ENCODE peak calls at places on chromosomes 13 and 19, in seven cellular contexts. E is activated naive CD4-positive, alpha-beta T cell treated with anti-CD3 and anti-CD28 coated beads, Interleukin-2, amount 50 U/mL, for 72 hours; W is endodermal cell; C is stimulated activated CD4-positive, alpha-beta T cell treated with anti-CD3 and anti-CD28 coated beads, TNF-alpha, amount 100 ng/mL, for 4 hours; M is stimulated activated naive B cell treated with anti-CD40 and anti-IgM and Interleukin-4, amounts not matched to agents 10 μg/mL and 1 μg/mL and 100 μg/mL, for 72 hours; L is neural progenitor cell; I is Karpas-422. D is an unnamed sample.

GRCh38 chr19:8352134-8352827 is 9.2 kb upstream of the KANK3 start:
- DNase-seq in C (no peak), M (no peak), W (no peak), E (no peak), L (peak), I (no peak), D (no peak)

GRCh38 chr19:18866800-18867123 is 29.2 kb downstream of the CERS1 start:
- DNase-seq in W (no peak), E (no peak), I (no peak), M (no peak), L (no peak), C (no peak), D (no peak)

GRCh38 chr13:66618702-66619101 is 611.4 kb downstream of the PCDH9 start:
- DNase-seq in W (no peak), M (no peak), L (peak), C (no peak), I (peak), E (no peak), D (peak)

GRCh38 chr13:95536629-95537241 is 15.8 kb upstream of the CLDN10 start:
- DNase-seq in L (no peak), W (no peak), E (no peak), I (peak), M (no peak), C (no peak), D (peak)

GRCh38 chr13:94415484-94415883 is 64.0 kb downstream of the DCT start:
- DNase-seq in C (no peak), M (no peak), E (no peak), I (no peak), W (no peak), L (peak), D (peak)

GRCh38 chr13:76828316-76828741 is 57.9 kb downstream of the KCTD12 start:
- DNase-seq in E (peak), W (no peak), C (no peak), L (no peak), M (no peak), I (no peak), D (no peak)

GRCh38 chr13:26605845-26606244 is 48.4 kb downstream of the WASF3 start:
- DNase-seq in C (no peak), M (no peak), L (peak), I (peak), W (peak), E (no peak), D (peak)

GRCh38 chr13:50941146-50941545 is 31.6 kb downstream of the RNASEH2B start:
- DNase-seq in M (no peak), C (no peak), I (no peak), L (no peak), E (no peak), W (no peak), D (peak)

D was measured in NCI-H82.